ENCODE peak calls at places on chromosomes 11 and 22, in six cellular contexts. C is uterus, X is K562, S is A549, T is gastrocnemius medialis, G is IMR-90. A is an unnamed sample.

GRCh38 chr11:124793466-124794278 is 6.5 kb downstream of the MSANTD2 start:
- DNase-seq in G (peak), S (peak), T (no peak), X (peak), C (no peak), A (peak)

GRCh38 chr11:72720047-72720446 is 32.2 kb downstream of the ARAP1 start:
- DNase-seq in X (no peak), T (no peak), S (no peak), G (no peak), C (no peak), A (no peak)

GRCh38 chr22:45807156-45807915 is 135.7 kb downstream of the ATXN10 start:
- DNase-seq in T (no peak), G (peak), S (no peak), C (no peak), X (no peak), A (no peak)

GRCh38 chr11:34346551-34346950 is 11.3 kb downstream of the ABTB2 start:
- DNase-seq in T (no peak), S (peak), C (no peak), X (no peak), G (no peak), A (no peak)

GRCh38 chr11:110217478-110217877 is 78.9 kb downstream of the RDX start:
- DNase-seq in G (no peak), S (no peak), X (no peak), C (no peak), T (no peak), A (no peak)

GRCh38 chr22:43980996-43981395 is 25.8 kb downstream of the SAMM50 start:
- DNase-seq in T (no peak), G (no peak), S (no peak), C (no peak), X (no peak), A (no peak)

GRCh38 chr22:25134028-25134427 is 65.6 kb upstream of the CRYBB3 start:
- DNase-seq in X (no peak), S (no peak), T (no peak), G (no peak), C (no peak), A (no peak)

GRCh38 chr11:124717786-124718634 is 21.7 kb upstream of the NRGN start:
- DNase-seq in T (no peak), X (no peak), S (no peak), C (no peak), G (peak), A (no peak)

GRCh38 chr11:45618897-45619296 is 46.5 kb downstream of the CHST1 start:
- DNase-seq in T (no peak), X (no peak), G (no peak), C (no peak), S (no peak), A (no peak)

GRCh38 chr11:34594603-34595002 is 26.3 kb upstream of the EHF start:
- DNase-seq in G (no peak), T (no peak), C (no peak), S (no peak), X (no peak), A (no peak)

GRCh38 chr11:72735495-72736027 is 16.6 kb downstream of the ARAP1 start:
- DNase-seq in T (no peak), C (peak), S (no peak), X (peak), G (peak), A (peak)

GRCh38 chr11:2120359-2121100 is 18.7 kb downstream of the IGF2 start:
- DNase-seq in S (no peak), C (no peak), G (no peak), T (no peak), X (no peak), A (no peak)

GRCh38 chr11:76524919-76525318 is 80.1 kb downstream of the EMSY start:
- DNase-seq in S (no peak), X (no peak), G (peak), T (no peak), C (peak), A (peak)

GRCh38 chr11:103055174-103055890 is 36.6 kb downstream of the DCUN1D5 start:
- DNase-seq in G (peak), C (no peak), S (no peak), T (no peak), X (peak), A (peak)

GRCh38 chr11:37504925-37505324 is 906.9 kb upstream of the RAG2 start:
- DNase-seq in T (no peak), S (no peak), G (peak), C (no peak), X (no peak), A (no peak)

GRCh38 chr11:117906710-117907109 is 22.5 kb downstream of the TMPRSS13 start:
- DNase-seq in C (no peak), S (no peak), T (no peak), X (no peak), G (no peak), A (no peak)

GRCh38 chr11:73218106-73218829 is at the start of gene P2RY2:
- DNase-seq in C (no peak), T (peak), G (no peak), S (peak), X (no peak), A (peak)

GRCh38 chr22:48885919-48886305 is 941.8 kb downstream of the BRD1 start:
- DNase-seq in C (no peak), G (no peak), T (no peak), X (no peak), S (no peak), A (no peak)

GRCh38 chr11:72740060-72740424 is 12.2 kb downstream of the ARAP1 start:
- DNase-seq in S (no peak), T (no peak), G (no peak), X (no peak), C (no peak), A (no peak)

GRCh38 chr11:69378303-69379141 is 84.6 kb downstream of the MYEOV start:
- DNase-seq in X (no peak), C (no peak), S (no peak), T (no peak), G (no peak), A (no peak)

GRCh38 chr11:27613670-27613950 is 86.6 kb downstream of the BDNF start:
- DNase-seq in C (no peak), X (no peak), S (no peak), T (no peak), G (peak), A (no peak)

GRCh38 chr11:29255401-29255800 is 761.4 kb downstream of the KCNA4 start:
- DNase-seq in T (no peak), S (no peak), X (no peak), C (no peak), G (no peak), A (no peak)

GRCh38 chr11:26846222-26846621 is 124.4 kb upstream of the SLC5A12 start:
- DNase-seq in G (no peak), X (no peak), C (no peak), S (no peak), T (no peak), A (no peak)

GRCh38 chr11:76805206-76805913 is 22.2 kb downstream of the TSKU start:
- DNase-seq in G (peak), C (no peak), S (no peak), X (peak), T (no peak), A (no peak)

GRCh38 chr22:42758929-42759629 is 38.4 kb upstream of the A4GALT start:
- DNase-seq in G (peak), S (no peak), X (no peak), C (no peak), T (no peak), A (no peak)

GRCh38 chr11:112024778-112025678 is at the start of gene DLAT:
- DNase-seq in T (peak), G (peak), S (peak), X (peak), C (peak), A (peak)
- TF ChIP-seq POLR2A in T (peak), G (peak), S (peak), X (peak), C (peak), A (peak)

DNA sequence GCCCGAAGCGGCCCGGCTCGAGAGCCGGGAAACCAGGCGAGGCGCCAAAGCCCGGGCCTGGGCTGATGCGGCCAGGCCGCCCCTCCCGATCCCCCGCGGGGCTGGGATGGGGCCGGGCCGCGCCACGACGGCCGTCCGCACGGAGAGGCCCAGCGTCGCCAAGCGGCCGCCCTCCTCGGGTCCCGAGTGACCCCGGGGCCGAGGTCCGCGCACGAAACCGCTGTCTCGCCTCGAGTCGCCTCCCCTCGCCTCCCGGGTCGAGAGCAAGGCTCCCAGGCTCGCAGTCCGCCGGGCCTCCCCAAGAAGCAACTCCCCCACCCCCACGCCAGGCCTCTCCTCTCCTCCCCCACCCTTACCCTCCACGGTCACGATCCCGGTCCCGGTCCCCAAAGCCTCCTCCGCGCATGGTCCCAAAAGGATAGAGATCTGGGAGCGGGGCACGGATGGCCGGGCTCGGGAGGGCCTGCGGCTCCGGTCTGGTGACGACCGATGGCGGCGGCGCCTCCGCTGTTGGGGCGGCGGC is 455 bp downstream of the DDX17 start:
- DNase-seq in X (peak), S (peak), C (peak), T (peak), G (peak), A (peak)
- TF ChIP-seq POLR2A in X (no peak), S (peak), C (peak), T (peak), G (no peak), A (no peak)

GRCh38 chr11:130069684-130070108 is at the start of gene APLP2:
- DNase-seq in X (peak), C (peak), G (peak), S (peak), T (peak), A (peak)
- TF ChIP-seq POLR2A in X (peak), C (peak), G (peak), S (peak), T (peak), A (peak)

GRCh38 chr11:65576867-65577755 is 1.3 kb downstream of the EHBP1L1 start:
- DNase-seq in S (peak), X (no peak), T (peak), C (peak), G (peak), A (peak)
- TF ChIP-seq POLR2A in S (no peak), X (no peak), T (peak), C (peak), G (peak), A (peak)

GRCh38 chr11:17351510-17352176 is at the start of gene NCR3LG1:
- DNase-seq in C (peak), G (peak), S (peak), X (peak), T (peak), A (peak)
- TF ChIP-seq POLR2A in C (no peak), G (peak), S (no peak), X (peak), T (no peak), A (peak)

DNA sequence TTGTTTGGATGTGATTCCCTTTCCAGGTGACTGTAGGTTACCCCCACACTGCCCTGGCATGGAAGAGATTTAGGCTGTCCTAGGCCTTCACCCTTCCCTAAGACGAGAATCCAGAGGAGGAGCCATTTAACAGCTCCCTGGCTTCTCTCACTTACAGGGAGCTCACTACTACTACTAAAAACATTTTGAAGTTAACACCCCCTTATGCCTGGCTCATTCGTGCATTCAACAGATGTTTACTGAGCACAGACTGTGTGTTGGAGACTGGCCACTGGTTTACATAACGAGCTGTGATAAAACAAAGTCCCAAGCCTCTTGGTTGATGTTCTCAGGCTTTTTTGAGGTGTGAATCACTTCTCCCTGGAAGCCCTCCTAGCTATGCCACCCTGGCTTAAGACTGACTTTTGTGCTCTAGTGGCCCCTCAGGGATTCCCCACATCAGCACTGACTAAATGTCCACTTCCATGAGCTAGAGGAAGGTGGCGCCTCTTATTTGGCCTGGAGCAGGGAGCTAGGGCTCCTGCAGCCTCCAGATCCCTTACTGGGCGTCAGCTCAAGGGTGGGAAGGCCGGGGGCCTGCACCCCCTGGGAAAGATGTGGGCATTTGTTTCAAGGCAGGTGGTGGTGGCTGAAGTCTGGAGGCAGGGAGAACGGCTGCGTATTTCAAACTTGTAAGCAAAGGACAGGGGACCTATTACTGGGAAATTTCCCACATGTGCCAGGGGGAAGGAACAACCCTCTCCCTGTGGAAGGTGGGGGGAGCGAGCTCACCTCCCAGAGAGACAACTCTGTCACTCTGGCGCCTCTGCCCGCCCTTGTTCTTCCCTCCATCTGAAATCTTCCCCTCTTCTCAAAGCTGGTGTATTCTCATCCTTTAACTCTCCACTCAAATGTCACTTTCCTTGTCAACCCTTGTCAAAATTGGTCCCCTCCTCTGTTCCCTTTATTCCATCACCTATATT is 19.4 kb upstream of the MALAT1 start:
- DNase-seq in C (peak), S (peak), T (peak), X (no peak), G (peak), A (no peak)
- TF ChIP-seq POLR2A in C (no peak), S (no peak), T (peak), X (peak), G (peak), A (peak)

A was measured in erythroblast.